ENCODE peak calls at places on chromosomes 16 and 17, in five cellular contexts. A is HepG2, J is upper lobe of left lung, G is K562, B is GM12878. I is an unnamed sample. For H3K27me3, the result is how much of the 10 kb centered on the place peaks cover.

GRCh38 chr16:30472328-30472942 is at the start of gene ITGAL:
- ATAC-seq in A (peak), B (peak), J (peak), G (no peak), I (no peak)

GRCh38 chr17:48832491-48832890 is 1.7 kb downstream of the CALCOCO2 start:
- ATAC-seq in A (no peak), J (no peak), G (no peak), B (no peak), I (no peak)

GRCh38 chr17:68182940-68183551 is 64.8 kb upstream of the AMZ2 start:
- ATAC-seq in B (peak), A (peak), J (no peak), G (peak), I (no peak)

GRCh38 chr16:11114366-11115164 is 141.4 kb downstream of the SOCS1 start:
- ATAC-seq in G (no peak), J (no peak), A (no peak), B (no peak), I (no peak)

GRCh38 chr17:74623693-74624093 is at the start of gene CD300E:
- ATAC-seq in G (no peak), A (no peak), B (no peak), J (no peak), I (no peak)

GRCh38 chr16:57795431-57795878 is 6.8 kb downstream of the KIFC3 start:
- ATAC-seq in J (no peak), G (peak), A (peak), B (peak), I (no peak)

GRCh38 chr16:8807189-8807588 is 9.6 kb downstream of the PMM2 start:
- ATAC-seq in J (no peak), A (no peak), G (no peak), B (no peak), I (no peak)

GRCh38 chr16:23959069-23959800 is 123.5 kb downstream of the PRKCB start:
- ATAC-seq in A (no peak), B (peak), G (peak), J (peak), I (no peak)

GRCh38 chr16:68247400-68247799 is 2.2 kb downstream of the PLA2G15 start:
- ATAC-seq in J (peak), A (no peak), B (no peak), G (no peak), I (no peak)

GRCh38 chr16:31200821-31201510 is 1.6 kb downstream of the PYCARD start:
- ATAC-seq in A (peak), J (no peak), G (peak), B (peak), I (no peak)

GRCh38 chr16:13733561-13733960 is 186.4 kb upstream of the ERCC4 start:
- ATAC-seq in A (no peak), G (no peak), B (no peak), J (no peak), I (no peak)

GRCh38 chr17:41966453-41967140 is at the start of gene CNP:
- ATAC-seq in G (peak), J (peak), B (peak), A (peak), I (peak)
- TF ChIP-seq EP300 in G (no peak), J (no peak), B (no peak), A (peak), I (no peak)

GRCh38 chr17:80997471-80998387 is 6.1 kb downstream of the CHMP6 start:
- ATAC-seq in G (no peak), J (no peak), B (no peak), A (no peak), I (no peak)

GRCh38 chr17:80996422-80997305 is 5.0 kb downstream of the CHMP6 start:
- ATAC-seq in A (no peak), J (peak), B (no peak), G (no peak), I (no peak)

GRCh38 chr17:80999224-81000088 is 7.8 kb downstream of the CHMP6 start:
- ATAC-seq in B (no peak), J (no peak), A (no peak), G (no peak), I (no peak)

GRCh38 chr17:81000089-81000630 is 8.5 kb downstream of the CHMP6 start:
- ATAC-seq in B (no peak), A (no peak), J (no peak), G (no peak), I (no peak)

GRCh38 chr17:80998388-80999223 is 7.0 kb downstream of the CHMP6 start:
- ATAC-seq in G (no peak), J (no peak), A (no peak), B (no peak), I (no peak)
- H3K27me3 ChIP-seq in G (under half), J (under half), A (under half), B (under half), I (under half)

GRCh38 chr17:2711608-2712299 is at the start of gene CLUH:
- ATAC-seq in G (peak), A (peak), J (peak), B (peak), I (peak)
- TF ChIP-seq EP300 in G (no peak), A (no peak), J (no peak), B (peak), I (no peak)

GRCh38 chr17:47629826-47630225 is 19.9 kb upstream of the KPNB1 start:
- ATAC-seq in B (no peak), G (no peak), J (no peak), A (no peak), I (no peak)
- H3K27me3 ChIP-seq in B (under half), G (under half), J (under half), A (under half), I (under half)